ENCODE peak calls at places on chromosomes 1 and 21, in five cellular contexts. Z is MM.1S, X is HCT116, I is neural progenitor cell, K is OCI-LY7. F is an unnamed sample.

GRCh38 chr1:1400576-1401456 is 1.7 kb upstream of the CCNL2 start:
- DNase-seq in Z (no peak), X (no peak), I (no peak), K (no peak), F (peak; percentile 38)

GRCh38 chr1:29597861-29598260 is 361.5 kb downstream of the PTPRU start:
- DNase-seq in K (no peak), Z (no peak), I (no peak), X (no peak), F (no peak)

GRCh38 chr21:23401278-23401677 is 2206.0 kb downstream of the MRPL39 start:
- DNase-seq in X (no peak), K (no peak), Z (peak; percentile 44), I (peak; percentile 9), F (peak; percentile 18)

GRCh38 chr21:22474403-22474802 is 1476.2 kb downstream of the NCAM2 start:
- DNase-seq in K (no peak), I (no peak), Z (no peak), X (no peak), F (no peak)

GRCh38 chr1:237004116-237004515 is at the start of gene MT1HL1:
- DNase-seq in Z (no peak), K (no peak), X (no peak), I (no peak), F (no peak)

GRCh38 chr1:16213013-16213412 is 561 bp upstream of the ARHGEF19 start:
- DNase-seq in I (no peak), Z (no peak), K (no peak), X (no peak), F (no peak)

GRCh38 chr1:12411098-12411497 is 181.3 kb downstream of the VPS13D start:
- DNase-seq in X (no peak), K (no peak), Z (no peak), I (no peak), F (no peak)

GRCh38 chr1:226674892-226675719 is 64.0 kb downstream of the ITPKB start:
- DNase-seq in K (peak; percentile 97), Z (no peak), I (no peak), X (no peak), F (no peak)

GRCh38 chr1:16178596-16179497 is 23.0 kb upstream of the EPHA2 start:
- DNase-seq in X (no peak), Z (no peak), K (no peak), I (no peak), F (peak; percentile 77)

GRCh38 chr1:213989071-213989739 is 1.4 kb downstream of the PROX1 start:
- DNase-seq in X (no peak), I (peak; percentile 58), Z (peak; percentile 34), K (no peak), F (peak; percentile 42)

GRCh38 chr1:173447224-173447623 is 29.9 kb upstream of the PRDX6 start:
- DNase-seq in X (no peak), K (no peak), I (no peak), Z (no peak), F (no peak)

GRCh38 chr1:234750922-234751595 is 141.1 kb upstream of the IRF2BP2 start:
- DNase-seq in I (peak; percentile 28), X (no peak), Z (no peak), K (no peak), F (peak; percentile 58)

GRCh38 chr1:56389813-56390539 is 189.4 kb downstream of the PLPP3 start:
- DNase-seq in X (no peak), K (no peak), I (peak; percentile 65), Z (no peak), F (no peak)

GRCh38 chr1:168320805-168321577 is 40.3 kb downstream of the TBX19 start:
- DNase-seq in K (no peak), I (no peak), Z (no peak), X (peak; percentile 71), F (peak; percentile 58)

GRCh38 chr1:76299036-76299435 is 224.5 kb downstream of the ST6GALNAC3 start:
- DNase-seq in I (no peak), X (no peak), K (no peak), Z (no peak), F (no peak)
- TF ChIP-seq CTCF in I (no peak), X (no peak), K (no peak), Z (no peak), F (no peak)

DNA sequence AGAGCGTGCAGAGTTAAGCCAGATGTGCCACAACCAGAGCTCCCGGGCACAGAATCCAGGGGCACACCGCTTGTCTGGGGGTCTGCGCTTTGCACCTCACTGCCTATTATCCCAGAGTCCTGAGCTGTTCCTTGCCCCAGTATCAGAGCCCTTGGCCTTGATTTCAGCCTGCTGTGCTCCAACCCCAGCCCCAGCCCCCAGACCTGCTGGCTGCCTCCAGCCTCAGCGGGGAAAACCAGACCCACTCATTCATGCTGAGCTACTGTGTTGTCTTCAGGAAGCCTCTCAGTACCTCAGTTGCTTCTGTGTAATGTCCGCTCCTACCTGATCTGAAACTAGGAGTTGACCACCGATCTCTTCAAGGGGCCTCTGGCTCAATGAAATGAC is 1.1 kb downstream of the IKBKE start:
- DNase-seq in K (peak; percentile 51), I (no peak), X (no peak), Z (no peak), F (no peak)
- H3K27ac ChIP-seq in K (peak overlapping the region; percentile 68), I (no peak overlapping the region), X (no peak overlapping the region), Z (peak overlapping the region; percentile 49), F (no peak overlapping the region)

DNA sequence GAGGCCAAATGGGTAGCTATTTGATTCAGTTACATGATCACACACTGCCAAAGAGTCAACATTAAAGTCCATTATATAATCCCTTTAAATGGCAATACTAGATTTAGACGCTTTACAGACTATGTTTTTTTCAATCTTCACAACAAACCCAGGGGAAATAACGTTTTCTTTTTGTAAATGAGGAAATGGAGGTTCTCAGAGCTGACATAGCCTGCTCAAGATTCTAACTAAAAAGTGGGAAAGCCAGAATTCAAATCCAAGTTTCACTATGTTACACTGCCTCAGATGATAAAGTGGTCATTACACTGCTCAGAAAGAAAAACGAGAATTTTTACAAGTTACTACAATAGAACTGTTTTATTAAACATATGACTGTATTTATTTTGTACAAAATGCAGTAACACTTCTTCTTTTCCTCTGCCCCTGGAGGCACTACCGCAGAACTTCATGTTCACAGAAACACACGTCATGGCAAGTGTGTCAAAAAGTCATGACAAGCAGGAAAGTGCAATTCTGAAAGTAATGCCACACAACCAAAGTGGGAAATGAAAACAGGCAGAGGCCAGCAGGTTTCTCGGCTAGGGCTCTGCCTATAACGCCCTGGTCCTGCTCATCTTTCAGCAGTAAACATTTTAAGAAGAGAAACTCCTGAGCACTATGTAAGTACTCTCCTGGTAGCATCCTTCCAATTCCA is 19.0 kb downstream of the THEMIS2 start:
- DNase-seq in Z (peak; percentile 19), X (no peak), K (peak; percentile 64), I (no peak), F (no peak)
- TF ChIP-seq EZH2phosphoT487 in Z (no peak), X (no peak), K (no peak), I (no peak), F (no peak)

GRCh38 chr1:239997515-239998311 is 94.0 kb upstream of the FMN2 start:
- DNase-seq in K (no peak), X (no peak), Z (no peak), I (peak; percentile 83), F (peak; percentile 48)
- TF ChIP-seq CTCF in K (no peak), X (no peak), Z (no peak), I (peak; percentile 61), F (peak; percentile 28)

DNA sequence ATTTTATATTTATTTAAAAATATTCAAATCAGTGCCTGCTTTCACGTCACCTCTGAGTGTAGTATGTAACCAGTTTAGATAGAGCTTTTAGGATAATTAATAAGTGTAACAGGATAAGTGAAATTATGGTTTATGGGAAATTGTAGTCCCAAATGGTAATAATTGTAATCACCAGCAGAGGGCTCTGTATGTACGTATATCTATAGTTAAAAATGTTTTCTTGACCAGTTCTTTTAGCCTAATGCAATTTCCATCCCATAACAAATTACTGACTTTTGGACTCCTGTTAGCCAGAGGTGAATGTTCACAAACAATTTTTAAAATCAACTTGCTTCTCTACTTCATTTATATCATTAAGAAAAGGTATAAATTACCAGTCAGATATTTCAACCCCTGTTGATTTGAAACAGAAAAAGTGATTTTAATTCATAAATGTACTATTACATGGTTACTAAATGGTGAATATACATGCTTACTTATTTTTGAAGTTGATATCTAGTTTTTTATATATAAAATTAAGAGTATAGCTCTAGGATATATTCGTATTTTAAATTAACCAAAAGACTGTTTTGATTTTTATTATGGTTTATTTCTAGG is 25.3 kb downstream of the SLC30A7 start:
- DNase-seq in Z (peak; percentile 22), K (peak; percentile 75), I (peak; percentile 69), X (peak; percentile 22), F (peak; percentile 68)
- H3K27ac ChIP-seq in Z (no peak overlapping the region), K (no peak overlapping the region), I (no peak overlapping the region), X (no peak overlapping the region), F (no peak overlapping the region)

GRCh38 chr1:100538935-100539835 is 1.2 kb downstream of the GPR88 start:
- DNase-seq in X (no peak), Z (peak; percentile 6), K (no peak), I (peak; percentile 80), F (peak; percentile 22)
- TF ChIP-seq EZH2phosphoT487 in X (no peak), Z (no peak), K (no peak), I (peak; percentile 48), F (no peak)